ENCODE peak calls at places on chromosomes 13 and 19, in eight cellular contexts. One of them, this sample, is unnamed. For H3K4me1 and H3K9me3, the result is how much of the 10 kb centered on the place peaks cover.

GRCh38 chr19:57437931-57438330 is 2.8 kb downstream of the ZNF749 start:
- DNase-seq in A549: no peak
- DNase-seq in heart right ventricle: no peak
- DNase-seq in uterus: no peak
- DNase-seq in prostate gland: no peak
- DNase-seq in tibial nerve: no peak
- DNase-seq in heart left ventricle: no peak
- DNase-seq in neuronal stem cell: no peak
- DNase-seq in this sample: no peak

GRCh38 chr13:27808866-27809546 is 16.7 kb downstream of the GSX1 start:
- DNase-seq in prostate gland: no peak
- DNase-seq in A549: no peak
- DNase-seq in uterus: no peak
- DNase-seq in neuronal stem cell: no peak
- DNase-seq in heart right ventricle: no peak
- DNase-seq in tibial nerve: no peak
- DNase-seq in heart left ventricle: no peak
- DNase-seq in this sample: no peak

GRCh38 chr19:35774274-35775045 is 904 bp upstream of the ARHGAP33 start:
- DNase-seq in tibial nerve: no peak
- DNase-seq in heart left ventricle: no peak
- DNase-seq in A549: peak
- DNase-seq in prostate gland: no peak
- DNase-seq in uterus: no peak
- DNase-seq in neuronal stem cell: no peak
- DNase-seq in heart right ventricle: no peak
- DNase-seq in this sample: no peak

GRCh38 chr13:79534596-79534995 is 53.6 kb downstream of the NDFIP2 start:
- DNase-seq in heart right ventricle: no peak
- DNase-seq in heart left ventricle: no peak
- DNase-seq in A549: no peak
- DNase-seq in uterus: no peak
- DNase-seq in prostate gland: no peak
- DNase-seq in neuronal stem cell: no peak
- DNase-seq in tibial nerve: no peak
- DNase-seq in this sample: no peak

GRCh38 chr19:18794692-18795091 is 3.6 kb upstream of the COMP start:
- DNase-seq in heart left ventricle: no peak
- DNase-seq in neuronal stem cell: no peak
- DNase-seq in tibial nerve: no peak
- DNase-seq in heart right ventricle: no peak
- DNase-seq in prostate gland: no peak
- DNase-seq in uterus: no peak
- DNase-seq in A549: no peak
- DNase-seq in this sample: no peak

GRCh38 chr19:13155472-13156284 is 5.5 kb downstream of the IER2 start:
- DNase-seq in neuronal stem cell: peak
- DNase-seq in heart right ventricle: peak
- DNase-seq in A549: no peak
- DNase-seq in tibial nerve: peak
- DNase-seq in uterus: peak
- DNase-seq in prostate gland: peak
- DNase-seq in heart left ventricle: peak
- DNase-seq in this sample: peak

GRCh38 chr19:36999313-36999712 is 78.9 kb upstream of the ZNF420 start:
- DNase-seq in heart left ventricle: no peak
- DNase-seq in A549: no peak
- DNase-seq in heart right ventricle: no peak
- DNase-seq in uterus: no peak
- DNase-seq in prostate gland: no peak
- DNase-seq in neuronal stem cell: no peak
- DNase-seq in tibial nerve: no peak
- DNase-seq in this sample: no peak

GRCh38 chr13:97113231-97114001 is 108.7 kb upstream of the MBNL2 start:
- DNase-seq in tibial nerve: no peak
- DNase-seq in heart right ventricle: no peak
- DNase-seq in neuronal stem cell: no peak
- DNase-seq in A549: no peak
- DNase-seq in uterus: peak
- DNase-seq in prostate gland: no peak
- DNase-seq in heart left ventricle: no peak
- DNase-seq in this sample: no peak

GRCh38 chr19:34269968-34270621 is 15.7 kb downstream of the GARRE1 start:
- DNase-seq in neuronal stem cell: no peak
- DNase-seq in A549: no peak
- DNase-seq in heart right ventricle: peak
- DNase-seq in tibial nerve: peak
- DNase-seq in heart left ventricle: peak
- DNase-seq in uterus: peak
- DNase-seq in prostate gland: no peak
- DNase-seq in this sample: no peak

GRCh38 chr19:12789904-12790619 is 1.2 kb upstream of the JUNB start:
- DNase-seq in prostate gland: peak
- DNase-seq in tibial nerve: peak
- DNase-seq in uterus: peak
- DNase-seq in A549: peak
- DNase-seq in heart right ventricle: peak
- DNase-seq in neuronal stem cell: peak
- DNase-seq in heart left ventricle: peak
- DNase-seq in this sample: peak

GRCh38 chr13:110230661-110231347 is 76.2 kb downstream of the COL4A1 start:
- DNase-seq in heart right ventricle: no peak
- DNase-seq in neuronal stem cell: no peak
- DNase-seq in prostate gland: no peak
- DNase-seq in tibial nerve: no peak
- DNase-seq in A549: no peak
- DNase-seq in heart left ventricle: no peak
- DNase-seq in uterus: no peak
- DNase-seq in this sample: no peak

GRCh38 chr13:52695856-52696255 is 43.2 kb downstream of the SUGT1 start:
- DNase-seq in neuronal stem cell: no peak
- DNase-seq in A549: no peak
- DNase-seq in uterus: no peak
- DNase-seq in heart right ventricle: no peak
- DNase-seq in prostate gland: no peak
- DNase-seq in tibial nerve: no peak
- DNase-seq in heart left ventricle: no peak
- DNase-seq in this sample: no peak

GRCh38 chr19:43562698-43563241 is 12.6 kb downstream of the XRCC1 start:
- DNase-seq in heart right ventricle: peak
- DNase-seq in tibial nerve: peak
- DNase-seq in neuronal stem cell: no peak
- DNase-seq in A549: no peak
- DNase-seq in heart left ventricle: peak
- DNase-seq in prostate gland: no peak
- DNase-seq in uterus: peak
- DNase-seq in this sample: peak

GRCh38 chr13:43425234-43425633 is 361.5 kb downstream of the ENOX1 start:
- DNase-seq in A549: no peak
- DNase-seq in prostate gland: no peak
- DNase-seq in heart left ventricle: no peak
- DNase-seq in heart right ventricle: no peak
- DNase-seq in neuronal stem cell: no peak
- DNase-seq in uterus: no peak
- DNase-seq in tibial nerve: no peak
- DNase-seq in this sample: no peak

GRCh38 chr19:28465317-28466086 is 747.4 kb downstream of the UQCRFS1 start:
- DNase-seq in neuronal stem cell: no peak
- DNase-seq in uterus: no peak
- DNase-seq in heart left ventricle: no peak
- DNase-seq in tibial nerve: no peak
- DNase-seq in heart right ventricle: no peak
- DNase-seq in A549: no peak
- DNase-seq in prostate gland: no peak
- DNase-seq in this sample: no peak

GRCh38 chr19:33683881-33684549 is 62.3 kb downstream of the CHST8 start:
- DNase-seq in prostate gland: peak
- DNase-seq in tibial nerve: no peak
- DNase-seq in neuronal stem cell: peak
- DNase-seq in A549: peak
- DNase-seq in heart left ventricle: peak
- DNase-seq in heart right ventricle: peak
- DNase-seq in uterus: no peak
- DNase-seq in this sample: no peak

GRCh38 chr19:13838943-13839192 is 38.1 kb upstream of the NANOS3 start:
- DNase-seq in prostate gland: no peak
- DNase-seq in tibial nerve: no peak
- DNase-seq in heart left ventricle: no peak
- DNase-seq in heart right ventricle: peak
- DNase-seq in A549: no peak
- DNase-seq in neuronal stem cell: no peak
- DNase-seq in uterus: peak
- DNase-seq in this sample: no peak

GRCh38 chr13:76868451-76868850 is 17.8 kb downstream of the KCTD12 start:
- DNase-seq in neuronal stem cell: no peak
- DNase-seq in prostate gland: no peak
- DNase-seq in heart left ventricle: no peak
- DNase-seq in tibial nerve: no peak
- DNase-seq in heart right ventricle: no peak
- DNase-seq in uterus: no peak
- DNase-seq in A549: no peak
- DNase-seq in this sample: no peak

GRCh38 chr19:10335149-10336053 is 2.1 kb upstream of the RAVER1 start:
- DNase-seq in A549: no peak
- DNase-seq in neuronal stem cell: no peak
- DNase-seq in prostate gland: no peak
- DNase-seq in heart right ventricle: peak
- DNase-seq in uterus: no peak
- DNase-seq in heart left ventricle: peak
- DNase-seq in tibial nerve: no peak
- DNase-seq in this sample: peak

GRCh38 chr13:109858319-109858718 is 71.9 kb upstream of the IRS2 start:
- DNase-seq in uterus: no peak
- DNase-seq in A549: no peak
- DNase-seq in prostate gland: no peak
- DNase-seq in heart left ventricle: no peak
- DNase-seq in heart right ventricle: no peak
- DNase-seq in neuronal stem cell: no peak
- DNase-seq in tibial nerve: no peak
- DNase-seq in this sample: no peak

GRCh38 chr19:41995959-41996797 is 2.1 kb upstream of the ATP1A3 start:
- DNase-seq in heart left ventricle: no peak
- DNase-seq in tibial nerve: no peak
- DNase-seq in uterus: no peak
- DNase-seq in prostate gland: no peak
- DNase-seq in neuronal stem cell: peak
- DNase-seq in A549: peak
- DNase-seq in heart right ventricle: no peak
- DNase-seq in this sample: no peak

GRCh38 chr19:41999071-41999877 is 5.2 kb upstream of the ATP1A3 start:
- DNase-seq in A549: no peak
- DNase-seq in prostate gland: no peak
- DNase-seq in uterus: no peak
- DNase-seq in heart right ventricle: no peak
- DNase-seq in tibial nerve: no peak
- DNase-seq in heart left ventricle: no peak
- DNase-seq in neuronal stem cell: no peak
- DNase-seq in this sample: no peak

GRCh38 chr19:41998246-41999020 is 4.4 kb upstream of the ATP1A3 start:
- DNase-seq in neuronal stem cell: peak
- DNase-seq in heart right ventricle: peak
- DNase-seq in A549: peak
- DNase-seq in tibial nerve: no peak
- DNase-seq in uterus: no peak
- DNase-seq in prostate gland: no peak
- DNase-seq in heart left ventricle: peak
- DNase-seq in this sample: no peak

GRCh38 chr19:41997851-41998229 is 3.8 kb upstream of the ATP1A3 start:
- DNase-seq in heart left ventricle: no peak
- DNase-seq in A549: no peak
- DNase-seq in prostate gland: no peak
- DNase-seq in neuronal stem cell: no peak
- DNase-seq in uterus: no peak
- DNase-seq in heart right ventricle: no peak
- DNase-seq in tibial nerve: no peak
- DNase-seq in this sample: no peak

GRCh38 chr19:41997121-41997850 is 3.3 kb upstream of the ATP1A3 start:
- DNase-seq in prostate gland: peak
- DNase-seq in uterus: no peak
- DNase-seq in A549: peak
- DNase-seq in neuronal stem cell: peak
- DNase-seq in heart left ventricle: no peak
- DNase-seq in tibial nerve: no peak
- DNase-seq in heart right ventricle: peak
- DNase-seq in this sample: no peak
- H3K4me1 ChIP-seq in prostate gland: under half
- H3K4me1 ChIP-seq in uterus: under half
- H3K4me1 ChIP-seq in A549: under half
- H3K4me1 ChIP-seq in neuronal stem cell: under half
- H3K4me1 ChIP-seq in heart left ventricle: under half
- H3K4me1 ChIP-seq in tibial nerve: under half
- H3K4me1 ChIP-seq in heart right ventricle: under half
- H3K4me1 ChIP-seq in this sample: under half

GRCh38 chr13:72782717-72783116 is 784 bp downstream of the PIBF1 start:
- DNase-seq in A549: no peak
- DNase-seq in neuronal stem cell: no peak
- DNase-seq in tibial nerve: no peak
- DNase-seq in uterus: no peak
- DNase-seq in heart left ventricle: no peak
- DNase-seq in heart right ventricle: no peak
- DNase-seq in prostate gland: no peak
- DNase-seq in this sample: no peak
- H3K9me3 ChIP-seq in A549: under half
- H3K9me3 ChIP-seq in neuronal stem cell: under half
- H3K9me3 ChIP-seq in tibial nerve: under half
- H3K9me3 ChIP-seq in uterus: under half
- H3K9me3 ChIP-seq in heart left ventricle: under half
- H3K9me3 ChIP-seq in heart right ventricle: under half
- H3K9me3 ChIP-seq in prostate gland: under half
- H3K9me3 ChIP-seq in this sample: under half

GRCh38 chr19:5136060-5136855 is 167.3 kb downstream of the KDM4B start:
- DNase-seq in prostate gland: no peak
- DNase-seq in neuronal stem cell: no peak
- DNase-seq in uterus: no peak
- DNase-seq in heart left ventricle: no peak
- DNase-seq in A549: no peak
- DNase-seq in tibial nerve: no peak
- DNase-seq in heart right ventricle: no peak
- DNase-seq in this sample: no peak
- H3K4me1 ChIP-seq in prostate gland: under half
- H3K4me1 ChIP-seq in neuronal stem cell: under half
- H3K4me1 ChIP-seq in uterus: under half
- H3K4me1 ChIP-seq in heart left ventricle: under half
- H3K4me1 ChIP-seq in A549: under half
- H3K4me1 ChIP-seq in tibial nerve: under half
- H3K4me1 ChIP-seq in heart right ventricle: under half
- H3K4me1 ChIP-seq in this sample: under half

DNA sequence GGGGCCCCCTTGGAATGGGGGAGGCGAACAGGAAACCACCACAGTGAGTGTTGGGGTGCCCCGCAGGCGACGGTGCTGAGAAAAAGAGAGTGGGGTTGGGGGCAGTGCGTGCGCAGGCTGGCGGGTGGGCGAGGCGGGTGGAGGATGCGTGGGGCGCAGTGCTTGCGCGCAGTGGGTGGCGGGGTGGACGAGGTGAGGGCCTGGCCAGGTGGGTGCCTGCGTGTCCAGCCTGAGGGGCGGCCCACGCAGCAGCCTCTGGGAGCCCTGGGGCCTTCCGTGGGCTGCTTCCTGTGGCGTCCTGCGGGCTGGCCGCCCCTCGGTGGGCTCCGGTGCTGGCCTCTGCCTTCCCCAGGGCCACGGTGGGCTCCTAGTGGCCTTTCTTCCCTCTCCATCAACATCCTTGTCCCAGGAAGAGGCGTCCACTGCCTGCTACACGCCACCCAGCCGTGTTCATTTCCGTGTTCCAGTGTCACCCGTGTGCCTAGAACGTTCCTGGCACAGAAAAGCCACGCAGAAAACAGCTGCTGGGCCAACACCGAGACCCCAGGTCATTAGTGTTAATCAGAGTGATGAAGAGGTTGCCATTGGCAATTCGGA is 7.1 kb downstream of the ATP11A start:
- DNase-seq in heart left ventricle: no peak
- DNase-seq in uterus: no peak
- DNase-seq in A549: no peak
- DNase-seq in prostate gland: no peak
- DNase-seq in tibial nerve: no peak
- DNase-seq in heart right ventricle: no peak
- DNase-seq in neuronal stem cell: no peak
- DNase-seq in this sample: no peak
- H3K9me3 ChIP-seq in heart left ventricle: under half
- H3K9me3 ChIP-seq in uterus: under half
- H3K9me3 ChIP-seq in A549: under half
- H3K9me3 ChIP-seq in prostate gland: under half
- H3K9me3 ChIP-seq in tibial nerve: under half
- H3K9me3 ChIP-seq in heart right ventricle: under half
- H3K9me3 ChIP-seq in neuronal stem cell: under half
- H3K9me3 ChIP-seq in this sample: under half

This sample was measured in right lobe of liver.